ENCODE peak calls at places on chromosomes 6 and 20, in ten cellular contexts. A, H, L, W, Y, M, N, V, R and U are unnamed samples.

GRCh38 chr6:25645916-25646315 is 6.1 kb upstream of the SCGN start:
- DNase-seq in R (no peak), V (no peak), A (no peak), W (no peak), L (no peak), H (no peak), Y (no peak), M (no peak), N (no peak), U (no peak)

GRCh38 chr6:37551446-37551845 is 51.8 kb upstream of the CCDC167 start:
- DNase-seq in L (no peak), N (no peak), V (no peak), R (no peak), H (no peak), W (no peak), Y (no peak), A (no peak), M (no peak), U (no peak)

GRCh38 chr6:89452269-89452668 is 19.3 kb downstream of the ANKRD6 start:
- DNase-seq in M (no peak), A (no peak), H (no peak), R (no peak), N (no peak), W (no peak), V (no peak), L (no peak), Y (no peak), U (no peak)

GRCh38 chr6:152897807-152898399 is 84.9 kb downstream of the FBXO5 start:
- DNase-seq in W (peak), H (peak), V (peak), N (peak), M (peak), R (peak), A (no peak), Y (peak), L (peak), U (peak)

GRCh38 chr6:16049178-16049577 is 79.7 kb upstream of the MYLIP start:
- DNase-seq in L (no peak), M (no peak), Y (no peak), V (no peak), A (no peak), W (no peak), N (no peak), R (no peak), H (no peak), U (no peak)

GRCh38 chr6:151431336-151431735 is 20.6 kb downstream of the RMND1 start:
- DNase-seq in R (no peak), L (no peak), N (no peak), A (no peak), H (no peak), W (no peak), Y (no peak), V (no peak), M (no peak), U (no peak)

GRCh38 chr6:558089-558488 is 98.8 kb downstream of the HUS1B start:
- DNase-seq in H (no peak), M (no peak), W (no peak), V (no peak), R (no peak), L (no peak), Y (no peak), A (no peak), N (no peak), U (no peak)

GRCh38 chr20:17281478-17281877 is 54.6 kb downstream of the PCSK2 start:
- DNase-seq in N (no peak), W (no peak), A (no peak), R (peak), L (no peak), V (no peak), Y (peak), H (no peak), M (no peak), U (no peak)

GRCh38 chr20:6212903-6213302 is 90.1 kb upstream of the FERMT1 start:
- DNase-seq in N (no peak), Y (no peak), L (no peak), V (no peak), W (no peak), A (no peak), R (peak), H (no peak), M (no peak), U (no peak)

GRCh38 chr6:130935978-130936377 is 108.8 kb downstream of the SMLR1 start:
- DNase-seq in V (no peak), A (no peak), N (no peak), R (no peak), M (no peak), H (no peak), Y (no peak), W (no peak), L (no peak), U (no peak)

GRCh38 chr6:5094327-5094726 is 9.2 kb downstream of the PPP1R3G start:
- DNase-seq in Y (no peak), M (no peak), A (no peak), N (no peak), V (no peak), L (no peak), H (no peak), W (no peak), R (no peak), U (peak)

GRCh38 chr20:33796263-33796906 is 14.8 kb upstream of the CHMP4B start:
- DNase-seq in W (no peak), M (no peak), L (no peak), V (peak), H (no peak), A (no peak), R (no peak), Y (no peak), N (no peak), U (no peak)

GRCh38 chr6:13397359-13398080 is 69.2 kb upstream of the TBC1D7 start:
- DNase-seq in R (no peak), M (peak), L (peak), V (no peak), A (no peak), Y (peak), N (no peak), W (no peak), H (no peak), U (no peak)

GRCh38 chr6:158388727-158389126 is 76.5 kb downstream of the TULP4 start:
- DNase-seq in N (no peak), M (no peak), A (no peak), R (no peak), Y (no peak), V (no peak), L (no peak), H (no peak), W (no peak), U (no peak)

GRCh38 chr6:99002826-99003225 is 55.1 kb upstream of the FBXL4 start:
- DNase-seq in M (no peak), L (no peak), Y (no peak), R (no peak), V (no peak), N (no peak), A (no peak), W (no peak), H (no peak), U (no peak)

GRCh38 chr20:36104244-36104643 is 50.3 kb upstream of the EPB41L1 start:
- DNase-seq in Y (no peak), N (no peak), M (no peak), W (no peak), H (no peak), A (no peak), L (no peak), V (no peak), R (no peak), U (no peak)

GRCh38 chr6:159959165-159959975 is 9.5 kb upstream of the IGF2R start:
- DNase-seq in H (no peak), L (peak), M (no peak), R (no peak), N (no peak), W (no peak), Y (peak), V (no peak), A (no peak), U (no peak)

GRCh38 chr6:147058786-147059434 is 145.3 kb upstream of the STXBP5 start:
- DNase-seq in N (no peak), L (no peak), Y (no peak), W (no peak), A (no peak), M (no peak), H (no peak), R (no peak), V (no peak), U (no peak)

GRCh38 chr6:42101186-42101657 is 41.2 kb downstream of the C6orf132 start:
- DNase-seq in H (no peak), W (peak), Y (no peak), L (no peak), V (peak), N (no peak), R (peak), M (no peak), A (no peak), U (no peak)

GRCh38 chr6:124960757-124961467 is 1.3 kb upstream of the RNF217 start:
- DNase-seq in W (no peak), H (no peak), N (no peak), Y (no peak), M (no peak), L (no peak), V (no peak), R (peak), A (no peak), U (no peak)

GRCh38 chr6:169751242-169752073 is at the start of the genes DYNLT2 and ERMARD:
- DNase-seq in V (peak), L (peak), A (peak), R (peak), Y (peak), H (peak), N (peak), W (peak), M (peak), U (peak)

GRCh38 chr6:116363759-116364158 is 7.0 kb upstream of the DSE start:
- DNase-seq in W (no peak), L (no peak), H (no peak), M (no peak), A (no peak), R (no peak), N (no peak), Y (peak), V (no peak), U (no peak)

GRCh38 chr20:63577317-63577894 is 3.4 kb upstream of the HELZ2 start:
- DNase-seq in L (no peak), H (peak), A (no peak), N (peak), W (peak), R (no peak), V (peak), M (no peak), Y (no peak), U (no peak)

GRCh38 chr6:53929340-53930120 is 134.7 kb downstream of the LRRC1 start:
- DNase-seq in Y (no peak), H (no peak), M (no peak), L (no peak), V (no peak), W (no peak), N (no peak), A (no peak), R (no peak), U (no peak)

GRCh38 chr6:26125015-26125690 is 37.9 kb downstream of the HFE start:
- DNase-seq in H (peak), A (no peak), Y (peak), R (no peak), M (no peak), N (no peak), L (peak), W (no peak), V (no peak), U (no peak)

GRCh38 chr6:111564482-111564945 is 41.2 kb downstream of the TRAF3IP2 start:
- DNase-seq in N (no peak), W (no peak), R (no peak), V (no peak), Y (peak), H (no peak), M (no peak), L (no peak), A (no peak), U (no peak)

GRCh38 chr20:63071541-63072181 is 64.9 kb upstream of the BHLHE23 start:
- DNase-seq in N (peak), W (peak), Y (no peak), V (no peak), R (peak), A (no peak), M (peak), H (no peak), L (peak), U (no peak)

GRCh38 chr6:113632220-113632864 is 224.8 kb upstream of the MARCKS start:
- DNase-seq in W (no peak), L (no peak), R (no peak), H (peak), Y (no peak), V (peak), M (peak), A (no peak), N (peak), U (peak)
- TF ChIP-seq POLR2A in W (no peak), L (no peak), R (no peak), H (no peak), Y (no peak), V (peak), M (no peak), A (no peak), N (peak), U (no peak)

GRCh38 chr20:45317826-45318225 is 9.7 kb upstream of the MATN4 start:
- DNase-seq in R (no peak), V (no peak), A (no peak), M (no peak), N (no peak), W (no peak), L (no peak), Y (no peak), H (no peak), U (no peak)

GRCh38 chr20:45318386-45318939 is 10.4 kb upstream of the MATN4 start:
- DNase-seq in R (no peak), W (no peak), N (no peak), A (no peak), Y (peak), V (no peak), M (no peak), H (no peak), L (no peak), U (no peak)

GRCh38 chr20:45316150-45317080 is 8.3 kb upstream of the MATN4 start:
- DNase-seq in V (no peak), L (no peak), M (no peak), H (no peak), W (no peak), Y (no peak), A (no peak), R (no peak), N (no peak), U (no peak)

GRCh38 chr20:45320948-45321595 is 13.0 kb upstream of the MATN4 start:
- DNase-seq in L (no peak), M (no peak), V (no peak), Y (peak), H (no peak), N (no peak), R (no peak), W (no peak), A (no peak), U (no peak)

DNA sequence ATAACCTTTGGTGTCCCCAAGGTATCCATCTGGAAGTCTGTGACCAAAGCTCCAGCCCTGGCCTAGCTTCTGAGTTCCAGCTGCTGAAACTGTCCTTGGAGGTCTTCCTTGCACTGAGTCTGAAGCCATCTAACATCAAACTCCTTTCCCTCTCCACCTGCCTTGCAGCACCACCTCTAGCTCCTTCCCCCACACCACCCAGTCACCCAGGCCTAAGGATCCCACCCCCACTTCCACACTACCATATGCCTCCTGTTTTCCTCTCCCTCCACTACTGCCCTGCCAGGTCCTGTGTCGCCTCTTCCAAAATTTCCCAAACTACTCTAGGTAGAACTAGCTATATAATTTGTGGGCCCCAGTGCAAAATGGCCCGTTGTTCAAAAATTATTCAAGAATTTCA is 10.8 kb upstream of the MATN4 start:
- DNase-seq in V (no peak), R (no peak), Y (peak), L (no peak), A (no peak), H (no peak), M (no peak), N (no peak), W (no peak), U (no peak)
- TF ChIP-seq CTCF in V (no peak), R (no peak), Y (no peak), L (no peak), A (no peak), H (no peak), M (no peak), N (no peak), W (no peak), U (no peak)

GRCh38 chr20:54209216-54209813 is 1.4 kb downstream of the PFDN4 start:
- DNase-seq in H (no peak), V (no peak), Y (no peak), N (no peak), M (no peak), R (no peak), W (no peak), L (no peak), A (no peak), U (no peak)

GRCh38 chr20:54204063-54204462 is 3.8 kb upstream of the PFDN4 start:
- DNase-seq in W (no peak), A (no peak), M (no peak), Y (no peak), L (no peak), R (no peak), V (no peak), H (no peak), N (no peak), U (no peak)

GRCh38 chr20:54208492-54209044 is 681 bp downstream of the PFDN4 start:
- DNase-seq in H (no peak), A (no peak), Y (peak), W (no peak), V (no peak), L (no peak), M (peak), N (no peak), R (peak), U (no peak)

GRCh38 chr20:54207053-54207742 is 689 bp upstream of the PFDN4 start:
- DNase-seq in W (no peak), N (no peak), R (no peak), M (no peak), Y (no peak), L (no peak), V (no peak), H (no peak), A (no peak), U (no peak)

DNA sequence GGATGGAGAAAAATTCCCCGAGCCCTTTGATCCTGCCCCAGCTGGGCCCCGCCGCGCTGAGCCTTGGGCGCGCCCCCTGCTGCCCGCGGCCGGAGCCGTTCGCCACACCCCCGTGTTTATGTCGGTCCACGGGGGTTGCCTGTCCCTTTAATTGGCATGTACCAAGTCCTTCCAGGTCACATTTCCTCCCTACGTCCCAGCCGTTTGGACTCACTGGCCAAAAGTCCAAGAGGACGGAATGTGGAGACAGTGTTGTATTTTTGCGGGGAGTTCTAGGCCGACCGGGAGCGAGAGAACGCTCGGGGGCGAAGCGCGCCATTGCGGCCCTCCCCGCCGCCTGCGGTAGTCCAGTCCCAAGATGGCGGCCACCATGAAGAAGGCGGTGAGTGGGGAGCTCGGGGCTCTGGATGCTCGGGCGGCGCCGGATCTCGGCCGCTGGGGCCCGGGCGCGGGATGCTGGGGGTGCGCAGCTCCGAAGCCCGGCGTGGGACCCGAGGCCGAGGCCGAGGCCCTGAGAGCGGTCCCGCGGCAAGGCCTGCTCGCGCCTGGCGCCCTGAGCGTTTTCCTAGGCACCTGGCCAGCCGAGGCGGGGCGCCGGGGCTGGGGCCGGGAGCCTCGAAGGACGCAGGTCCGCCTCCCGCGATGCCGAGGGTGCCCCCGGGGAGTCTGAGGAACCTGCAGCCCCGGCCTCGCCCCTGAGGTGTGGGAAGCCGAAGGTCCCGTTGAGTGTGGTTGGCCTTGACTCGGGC is at the start of gene PFDN4:
- DNase-seq in A (peak), M (peak), N (peak), R (peak), Y (peak), V (peak), W (peak), L (peak), H (peak), U (peak)
- TF ChIP-seq POLR2A in A (peak), M (peak), N (peak), R (peak), Y (peak), V (peak), W (no peak), L (no peak), H (no peak), U (no peak)

DNA sequence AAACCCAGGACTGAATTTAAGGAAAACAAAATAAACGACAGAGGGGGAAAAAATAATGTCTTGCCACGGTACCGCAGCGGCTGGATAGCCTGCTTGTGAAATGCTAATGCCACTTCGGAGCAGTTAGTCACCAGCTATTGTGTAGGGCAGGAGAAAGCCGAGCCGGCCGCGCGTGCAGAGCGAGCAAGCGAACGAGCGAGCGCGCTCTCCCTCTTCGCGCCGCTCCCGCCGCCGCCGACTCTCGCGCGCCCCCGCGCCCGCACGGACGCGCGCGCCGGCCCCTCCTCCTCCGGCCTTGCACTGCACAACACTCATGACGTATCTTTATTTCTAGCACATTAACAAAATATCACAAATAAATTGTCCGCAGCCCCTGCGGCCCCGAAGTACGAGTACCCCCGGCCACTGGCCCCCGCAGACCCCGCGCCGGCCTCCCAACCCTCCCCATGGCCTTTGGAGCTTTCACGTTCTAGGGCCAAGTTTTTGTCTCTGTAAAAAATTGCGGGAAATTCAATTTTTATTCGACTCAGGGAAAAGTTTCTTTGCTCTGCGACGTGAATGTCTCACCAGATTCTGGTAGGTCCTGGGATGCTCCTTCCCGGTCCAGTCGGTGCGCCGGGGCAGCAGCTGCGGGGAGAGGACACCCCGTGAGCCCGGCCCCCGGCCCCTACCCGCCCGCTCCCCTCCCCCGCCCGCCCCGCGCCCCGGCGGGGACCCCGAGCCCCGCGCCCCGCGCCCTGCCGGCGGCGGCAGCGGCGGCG is 993 bp downstream of the PHIP start:
- DNase-seq in Y (peak), N (peak), W (peak), H (peak), R (peak), V (peak), A (peak), L (peak), M (peak), U (peak)
- TF ChIP-seq CTCF in Y (no peak), N (no peak), W (no peak), H (no peak), R (no peak), V (peak), A (no peak), L (no peak), M (no peak), U (no peak)